ENCODE peak calls at places on chromosome 17, in eight cellular contexts. G is Panc1, T is hepatocyte, M is esophagus squamous epithelium, Y is thoracic aorta, X is A673, L is AG04450, B is SK-N-SH. K is an unnamed sample. For H3K27me3, the result is how much of the 10 kb centered on the place peaks cover.

GRCh38 chr17:45791935-45792334 is 7.8 kb downstream of the CRHR1 start:
- DNase-seq in X (no peak), B (no peak), L (no peak), G (no peak), T (no peak), Y (no peak), M (no peak), K (no peak)

GRCh38 chr17:44469676-44470075 is 33.5 kb downstream of the GPATCH8 start:
- DNase-seq in L (no peak), M (no peak), G (no peak), X (no peak), T (no peak), B (no peak), Y (no peak), K (no peak)

GRCh38 chr17:17228521-17229279 is 8.3 kb downstream of the FLCN start:
- DNase-seq in T (no peak), B (no peak), L (no peak), M (no peak), X (no peak), Y (no peak), G (no peak), K (no peak)

GRCh38 chr17:55155867-55156560 is 108.7 kb upstream of the HLF start:
- DNase-seq in T (no peak), B (no peak), G (no peak), L (no peak), Y (no peak), M (no peak), X (no peak), K (no peak)

GRCh38 chr17:82765357-82765756 is 13.5 kb downstream of the TBCD start:
- DNase-seq in T (no peak), G (no peak), B (no peak), Y (no peak), X (no peak), L (no peak), M (no peak), K (no peak)

GRCh38 chr17:10600551-10600950 is 51.1 kb upstream of the MYH2 start:
- DNase-seq in T (no peak), B (no peak), X (no peak), G (no peak), L (no peak), M (no peak), Y (no peak), K (peak)

GRCh38 chr17:73469311-73469710 is 157.5 kb upstream of the CDC42EP4 start:
- DNase-seq in X (no peak), B (no peak), L (no peak), T (no peak), G (no peak), M (no peak), Y (no peak), K (no peak)

GRCh38 chr17:73455050-73455687 is 143.4 kb upstream of the CDC42EP4 start:
- DNase-seq in B (peak), Y (peak), X (no peak), M (no peak), G (no peak), T (no peak), L (no peak), K (no peak)

GRCh38 chr17:64164592-64165285 is 34.8 kb upstream of the ERN1 start:
- DNase-seq in B (peak), M (no peak), X (no peak), T (no peak), L (no peak), Y (no peak), G (no peak), K (no peak)

GRCh38 chr17:64638552-64639198 is 23.4 kb downstream of the SMURF2 start:
- DNase-seq in G (no peak), B (no peak), X (no peak), L (no peak), Y (no peak), M (no peak), T (no peak), K (no peak)

GRCh38 chr17:15946611-15947120 is 1.7 kb downstream of the ADORA2B start:
- DNase-seq in L (no peak), G (no peak), B (no peak), T (no peak), M (no peak), X (no peak), Y (no peak), K (no peak)

GRCh38 chr17:1367351-1367745 is 32.7 kb downstream of the YWHAE start:
- DNase-seq in M (no peak), B (no peak), Y (no peak), X (no peak), L (no peak), T (no peak), G (no peak), K (no peak)

GRCh38 chr17:51947160-51947559 is 211.4 kb downstream of the CA10 start:
- DNase-seq in B (no peak), M (no peak), Y (no peak), G (no peak), L (no peak), X (no peak), T (peak), K (no peak)

GRCh38 chr17:18925187-18925586 is 26.8 kb upstream of the SLC5A10 start:
- DNase-seq in M (no peak), L (no peak), T (no peak), X (no peak), B (no peak), Y (no peak), G (no peak), K (no peak)

GRCh38 chr17:51617876-51618455 is 357.6 kb downstream of the UTP18 start:
- DNase-seq in Y (no peak), B (no peak), G (no peak), T (no peak), L (no peak), M (no peak), X (no peak), K (no peak)

GRCh38 chr17:48597775-48598631 is 4.4 kb upstream of the HOXB5 start:
- DNase-seq in X (peak), Y (no peak), M (no peak), B (no peak), T (peak), L (no peak), G (no peak), K (no peak)

GRCh38 chr17:78717431-78717980 is 64.6 kb downstream of the CYTH1 start:
- DNase-seq in T (peak), B (peak), G (no peak), M (no peak), X (peak), Y (no peak), L (no peak), K (no peak)

GRCh38 chr17:59963738-59964454 is 644 bp downstream of the RNFT1 start:
- DNase-seq in T (peak), L (peak), B (peak), X (peak), G (no peak), M (no peak), Y (no peak), K (peak)

GRCh38 chr17:82463391-82463790 is 4.8 kb downstream of the NARF start:
- DNase-seq in L (no peak), M (no peak), B (no peak), Y (no peak), X (no peak), G (no peak), T (no peak), K (no peak)

GRCh38 chr17:17018021-17018441 is 24.2 kb upstream of the MPRIP start:
- DNase-seq in G (no peak), M (no peak), B (no peak), T (no peak), L (no peak), X (no peak), Y (no peak), K (no peak)

GRCh38 chr17:50087246-50087911 is 7.8 kb upstream of the PDK2 start:
- DNase-seq in G (no peak), M (no peak), T (peak), B (peak), L (peak), X (peak), Y (no peak), K (no peak)

GRCh38 chr17:72336026-72336803 is 215.4 kb downstream of the SOX9 start:
- DNase-seq in G (no peak), B (no peak), Y (no peak), L (no peak), T (no peak), M (no peak), X (peak), K (no peak)

GRCh38 chr17:79625706-79626105 is 14.9 kb upstream of the RBFOX3 start:
- DNase-seq in M (no peak), G (no peak), L (no peak), T (no peak), X (no peak), Y (no peak), B (peak), K (no peak)

GRCh38 chr17:8705427-8705826 is 39.2 kb downstream of the CCDC42 start:
- DNase-seq in L (no peak), M (no peak), G (no peak), Y (no peak), X (no peak), T (no peak), B (no peak), K (no peak)

GRCh38 chr17:6455321-6455705 is 11.1 kb downstream of the PIMREG start:
- DNase-seq in L (no peak), M (no peak), X (no peak), Y (no peak), G (no peak), B (peak), T (peak), K (no peak)

GRCh38 chr17:8124350-8125195 is 667 bp upstream of the HES7 start:
- DNase-seq in X (peak), T (peak), G (no peak), Y (no peak), B (no peak), M (no peak), L (no peak), K (no peak)

GRCh38 chr17:18094409-18094807 is 6.7 kb downstream of the DRG2 start:
- DNase-seq in L (no peak), B (no peak), G (no peak), T (no peak), X (no peak), Y (no peak), M (no peak), K (no peak)

GRCh38 chr17:77635176-77635575 is 323.3 kb upstream of the TNRC6C start:
- DNase-seq in L (no peak), T (no peak), X (no peak), B (no peak), G (no peak), M (no peak), Y (no peak), K (no peak)

GRCh38 chr17:77632619-77633018 is 325.9 kb upstream of the TNRC6C start:
- DNase-seq in Y (no peak), M (no peak), G (no peak), B (no peak), L (no peak), T (no peak), X (no peak), K (no peak)

GRCh38 chr17:77637807-77638182 is 320.7 kb upstream of the TNRC6C start:
- DNase-seq in Y (no peak), T (no peak), L (no peak), B (peak), X (no peak), G (no peak), M (no peak), K (no peak)

GRCh38 chr17:77636835-77637806 is 321.4 kb upstream of the TNRC6C start:
- DNase-seq in X (no peak), B (no peak), M (no peak), T (no peak), L (no peak), G (no peak), Y (no peak), K (no peak)

GRCh38 chr17:77634710-77635109 is 323.8 kb upstream of the TNRC6C start:
- DNase-seq in Y (no peak), B (no peak), L (no peak), T (no peak), G (no peak), X (no peak), M (no peak), K (no peak)
- TF ChIP-seq CTCF in Y (no peak), B (no peak), L (no peak), T (no peak), G (no peak), X (no peak), M (no peak), K (no peak)

DNA sequence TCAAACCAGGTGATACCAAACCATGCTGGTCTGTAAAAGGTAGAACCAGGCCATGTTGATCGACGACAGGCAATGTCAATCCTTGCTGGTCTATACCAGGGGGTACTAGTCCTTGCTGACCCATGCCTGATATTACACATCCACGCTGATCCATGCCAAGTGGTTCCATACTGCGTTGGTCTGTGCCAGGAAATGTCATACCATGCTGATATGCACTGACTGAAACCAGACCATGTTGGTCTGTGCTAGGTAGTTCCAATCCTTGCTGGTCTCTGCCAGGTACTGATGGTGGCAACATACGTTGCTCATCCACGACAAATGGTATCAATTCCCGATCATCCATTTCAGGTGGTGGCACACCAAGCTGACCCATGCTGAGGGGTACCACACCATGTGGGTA is 15.0 kb downstream of the QRICH2 start:
- DNase-seq in X (no peak), M (no peak), T (no peak), B (no peak), Y (no peak), L (no peak), G (no peak), K (no peak)
- H3K4me3 ChIP-seq in X (no peak), M (no peak), T (no peak), B (no peak), Y (no peak), L (no peak), G (no peak), K (no peak)

DNA sequence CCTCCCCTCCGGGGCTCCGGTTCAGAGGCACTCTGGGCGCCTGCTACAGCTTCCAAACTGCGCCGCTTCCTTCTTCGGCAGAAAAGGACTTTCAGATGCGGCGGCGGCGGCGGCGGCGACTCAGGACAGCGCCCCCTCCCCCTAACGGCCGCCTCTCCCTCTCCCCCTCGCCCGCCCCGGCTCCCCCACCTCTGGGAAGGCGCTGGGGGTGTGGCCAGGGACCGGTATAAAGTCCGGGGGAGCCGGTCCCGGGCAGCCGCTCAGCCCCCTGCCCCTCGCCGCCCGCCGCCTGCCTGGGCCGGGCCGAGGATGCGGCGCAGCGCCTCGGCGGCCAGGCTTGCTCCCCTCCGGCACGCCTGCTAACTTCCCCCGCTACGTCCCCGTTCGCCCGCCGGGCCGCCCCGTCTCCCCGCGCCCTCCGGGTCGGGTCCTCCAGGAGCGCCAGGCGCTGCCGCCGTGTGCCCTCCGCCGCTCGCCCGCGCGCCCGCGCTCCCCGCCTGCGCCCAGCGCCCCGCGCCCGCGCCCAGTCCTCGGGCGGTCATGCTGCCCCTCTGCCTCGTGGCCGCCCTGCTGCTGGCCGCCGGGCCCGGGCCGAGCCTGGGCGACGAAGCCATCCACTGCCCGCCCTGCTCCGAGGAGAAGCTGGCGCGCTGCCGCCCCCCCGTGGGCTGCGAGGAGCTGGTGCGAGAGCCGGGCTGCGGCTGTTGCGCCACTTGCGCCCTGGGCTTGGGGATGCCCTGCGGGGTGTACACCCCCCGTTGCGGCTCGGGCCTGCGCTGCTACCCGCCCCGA is at the start of gene IGFBP4:
- DNase-seq in B (peak), L (no peak), G (no peak), T (peak), X (peak), M (no peak), Y (no peak), K (no peak)
- H3K27me3 ChIP-seq in B (under half), L (under half), G (under half), T (under half), X (under half), M (under half), Y (under half), K (under half)

DNA sequence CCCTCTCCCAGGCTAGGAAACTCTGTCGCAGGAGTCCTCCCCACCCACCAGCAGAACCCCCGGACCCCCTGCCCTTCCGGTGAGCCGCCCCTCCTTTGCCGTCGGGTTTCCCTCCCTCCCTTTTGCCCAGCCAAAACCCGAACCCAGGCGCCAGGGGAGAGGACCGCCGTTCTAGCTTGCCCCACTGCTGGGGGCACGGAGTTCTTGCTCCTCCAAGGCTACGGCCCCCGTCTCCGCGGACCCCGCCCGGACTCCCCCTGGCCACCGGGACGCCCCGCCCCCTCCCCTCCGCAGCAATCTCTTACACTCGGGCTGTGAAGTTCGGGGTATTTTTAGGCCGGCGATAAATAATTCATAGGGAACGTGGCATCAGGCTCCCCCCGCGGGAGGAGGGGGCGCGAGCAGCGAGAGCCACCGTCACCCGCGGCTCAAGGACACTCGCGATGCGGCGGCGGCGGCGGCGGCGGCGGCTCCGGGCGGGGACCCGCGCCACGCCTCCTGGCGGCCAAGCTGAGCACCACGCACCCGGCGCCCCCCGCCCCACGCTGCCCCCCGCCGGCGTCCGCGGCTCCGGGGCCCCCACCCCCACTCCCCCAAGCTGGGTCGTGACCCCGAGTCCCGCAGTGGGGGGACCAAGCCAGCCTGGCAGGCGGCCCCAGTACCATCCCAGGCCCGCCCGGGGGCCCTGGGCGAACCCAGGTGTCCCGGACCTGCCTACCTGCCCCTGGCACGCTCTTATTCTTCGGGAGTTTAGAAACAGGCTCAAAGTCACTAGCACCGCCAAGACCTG is at the start of gene GRIN2C:
- DNase-seq in T (peak), G (no peak), L (no peak), X (peak), Y (no peak), M (no peak), B (peak), K (no peak)
- TF ChIP-seq CTCF in T (peak), G (peak), L (no peak), X (peak), Y (no peak), M (no peak), B (peak), K (peak)

DNA sequence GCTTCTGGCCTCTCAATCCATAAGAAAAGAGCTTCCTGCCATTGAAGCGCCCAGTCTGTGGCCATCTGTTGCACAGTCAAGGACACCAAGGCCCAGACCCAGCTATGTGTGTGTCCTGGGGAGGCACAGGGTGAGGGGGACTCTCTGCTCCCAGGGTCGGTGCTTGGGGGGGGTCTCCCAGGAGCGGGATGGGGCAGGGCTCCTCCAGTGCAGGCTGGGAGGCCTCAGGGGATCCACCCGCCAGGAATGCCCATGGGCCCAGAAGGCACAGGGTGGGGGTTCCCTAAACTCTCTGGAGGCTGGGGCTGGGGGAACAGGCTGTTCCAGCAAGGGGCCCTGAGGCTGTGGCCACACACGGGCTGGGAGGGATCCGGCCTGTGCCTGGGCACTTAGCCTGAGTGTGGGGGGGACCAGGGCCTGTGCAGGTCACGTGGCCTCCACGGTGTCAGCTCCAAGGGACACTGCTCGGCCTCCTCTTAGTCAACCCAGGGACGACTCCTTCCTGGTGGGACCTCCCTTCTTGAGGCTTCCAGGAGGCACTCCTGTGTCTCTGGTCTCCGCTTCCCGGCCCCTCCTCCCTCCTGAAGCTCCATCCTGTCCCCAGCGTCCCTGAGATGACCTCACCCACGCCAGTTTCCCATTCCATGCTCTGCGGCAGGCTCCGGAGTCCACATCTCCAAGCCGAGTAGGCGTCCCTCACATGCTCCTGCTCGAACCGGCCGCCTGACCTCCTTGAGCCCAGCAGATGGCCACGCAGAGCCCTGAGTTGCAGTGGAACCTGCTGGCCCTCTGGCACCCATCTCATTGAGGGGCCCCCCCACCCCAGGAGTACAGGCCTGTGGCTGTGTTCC is 23.1 kb upstream of the BAHCC1 start:
- DNase-seq in Y (no peak), M (no peak), T (peak), X (no peak), B (peak), G (no peak), L (no peak), K (no peak)
- H3K4me3 ChIP-seq in Y (no peak), M (no peak), T (no peak), X (no peak), B (no peak), G (no peak), L (no peak), K (no peak)

DNA sequence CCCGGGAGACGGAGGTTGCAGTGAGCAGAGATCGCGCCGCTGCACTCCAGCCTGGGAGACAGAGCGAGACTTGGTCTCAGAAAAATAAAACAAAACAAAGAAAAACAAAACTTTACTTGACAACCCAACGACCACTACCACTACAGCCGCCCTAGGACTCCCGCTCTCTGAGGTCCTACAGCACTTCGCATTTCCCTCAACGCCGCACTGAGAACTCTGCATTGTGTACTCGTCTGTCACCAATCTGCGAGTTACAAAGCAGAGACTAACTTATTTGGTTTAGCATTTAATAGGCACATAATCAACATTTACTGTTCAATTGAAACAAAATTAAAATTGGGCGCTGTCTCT is 479 bp upstream of the ZNF207 start:
- DNase-seq in Y (no peak), X (no peak), M (no peak), G (no peak), L (no peak), T (peak), B (peak), K (no peak)
- H3K27me3 ChIP-seq in Y (under half), X (under half), M (under half), G (under half), L (under half), T (under half), B (under half), K (under half)

DNA sequence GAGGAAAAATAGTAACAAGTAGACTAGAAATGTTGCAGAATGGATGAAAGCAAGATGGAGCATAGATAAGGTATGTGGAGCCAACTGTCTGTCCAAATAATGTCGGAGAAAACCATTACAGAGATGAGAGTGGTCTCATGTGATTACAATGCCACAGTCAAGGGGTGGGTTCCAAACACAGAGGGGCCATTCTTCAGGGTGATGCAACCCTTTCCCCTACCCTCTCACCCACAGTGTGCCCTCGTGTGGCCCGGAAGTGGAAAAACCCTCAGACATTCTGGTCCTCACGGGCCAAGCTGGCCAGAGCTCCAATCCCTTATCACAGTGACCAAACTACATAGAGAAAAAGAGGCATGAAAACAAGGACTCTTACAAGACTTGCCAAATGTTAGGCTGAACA is 17.7 kb upstream of the HS3ST3A1 start:
- DNase-seq in X (no peak), Y (no peak), B (no peak), T (no peak), L (no peak), G (no peak), M (no peak), K (no peak)
- TF ChIP-seq CTCF in X (no peak), Y (no peak), B (peak), T (no peak), L (no peak), G (no peak), M (no peak), K (no peak)